ENCODE peak calls at places on chromosomes 6 and 20, in four cellular contexts. X is HCT116, I is cerebellar cortex, Q is H1. K is an unnamed sample.

GRCh38 chr6:19287928-19288327 is 549.2 kb upstream of the ID4 start:
- DNase-seq in X (no peak), I (no peak), Q (no peak), K (no peak)

GRCh38 chr6:44257007-44257752 is at the start of gene SLC35B2:
- DNase-seq in X (no peak), I (peak; percentile 78), Q (no peak), K (peak; percentile 88)

GRCh38 chr6:165987483-165988305 is 180.0 kb downstream of the TBXT start:
- DNase-seq in X (no peak), I (peak; percentile 93), Q (no peak), K (peak; percentile 4)

GRCh38 chr20:45111799-45112471 is 3.0 kb downstream of the WFDC5 start:
- DNase-seq in X (no peak), I (no peak), Q (no peak), K (peak; percentile 34)

GRCh38 chr6:165232277-165232654 is 77.1 kb downstream of the C6orf118 start:
- DNase-seq in X (no peak), I (no peak), Q (no peak), K (no peak)

GRCh38 chr20:15446373-15446772 is 1109.0 kb upstream of the FLRT3 start:
- DNase-seq in X (no peak), I (no peak), Q (no peak), K (peak; percentile 95)

GRCh38 chr6:88870728-88871330 is 92.6 kb downstream of the RNGTT start:
- DNase-seq in X (peak; percentile 29), I (peak; percentile 79), Q (no peak), K (peak; percentile 75)

GRCh38 chr20:51758978-51759544 is 9.1 kb downstream of the ATP9A start:
- DNase-seq in X (no peak), I (no peak), Q (no peak), K (no peak)

GRCh38 chr6:75546401-75546800 is 52.8 kb upstream of the FILIP1 start:
- DNase-seq in X (no peak), I (no peak), Q (no peak), K (peak; percentile 31)

GRCh38 chr6:95917034-95917433 is 98.7 kb upstream of the FUT9 start:
- DNase-seq in X (no peak), I (no peak), Q (no peak), K (no peak)

GRCh38 chr6:126650931-126651330 is 311.0 kb downstream of the CENPW start:
- DNase-seq in X (no peak), I (no peak), Q (no peak), K (no peak)

GRCh38 chr20:61872371-61872900 is 193.2 kb downstream of the TAF4 start:
- DNase-seq in X (no peak), I (no peak), Q (no peak), K (no peak)

GRCh38 chr20:11454966-11455799 is 462.5 kb upstream of the BTBD3 start:
- DNase-seq in X (peak; percentile 90), I (no peak), Q (no peak), K (peak; percentile 82)

GRCh38 chr20:58130574-58130973 is 97.9 kb downstream of the ANKRD60 start:
- DNase-seq in X (no peak), I (no peak), Q (no peak), K (no peak)

GRCh38 chr6:75206338-75207210 is 721 bp upstream of the COL12A1 start:
- DNase-seq in X (no peak), I (no peak), Q (no peak), K (no peak)

GRCh38 chr20:21516180-21516567 is 2.3 kb upstream of the NKX2-2 start:
- DNase-seq in X (no peak), I (no peak), Q (no peak), K (no peak)

GRCh38 chr6:158019416-158019815 is 37.8 kb downstream of the SYNJ2 start:
- DNase-seq in X (no peak), I (no peak), Q (no peak), K (no peak)

GRCh38 chr6:54451516-54451915 is 143.3 kb downstream of the TINAG start:
- DNase-seq in X (no peak), I (no peak), Q (no peak), K (no peak)

GRCh38 chr6:6994796-6995195 is 113.0 kb upstream of the RREB1 start:
- DNase-seq in X (no peak), I (no peak), Q (no peak), K (no peak)

GRCh38 chr6:156427345-156427744 is 349.8 kb upstream of the ARID1B start:
- DNase-seq in X (no peak), I (no peak), Q (no peak), K (peak; percentile 90)

GRCh38 chr6:83125425-83125824 is 58.0 kb downstream of the DOP1A start:
- DNase-seq in X (no peak), I (no peak), Q (no peak), K (no peak)

GRCh38 chr6:159074866-159075265 is 30.1 kb upstream of the TAGAP start:
- DNase-seq in X (no peak), I (peak; percentile 86), Q (no peak), K (no peak)

GRCh38 chr20:63156221-63156671 is 59.7 kb downstream of the YTHDF1 start:
- DNase-seq in X (no peak), I (no peak), Q (no peak), K (no peak)

GRCh38 chr6:158022749-158023596 is 41.3 kb downstream of the SYNJ2 start:
- DNase-seq in X (no peak), I (no peak), Q (no peak), K (no peak)

GRCh38 chr20:34355427-34355826 is 7.6 kb upstream of the ITCH start:
- DNase-seq in X (no peak), I (no peak), Q (no peak), K (no peak)

GRCh38 chr6:144888621-144889020 is 603.5 kb downstream of the UTRN start:
- DNase-seq in X (no peak), I (no peak), Q (no peak), K (no peak)

GRCh38 chr20:23244207-23244915 is 106.2 kb upstream of the NXT1 start:
- DNase-seq in X (no peak), I (no peak), Q (no peak), K (no peak)

GRCh38 chr6:90483116-90483839 is 103.6 kb downstream of the MAP3K7 start:
- DNase-seq in X (no peak), I (no peak), Q (no peak), K (no peak)

GRCh38 chr6:71107935-71108420 is 151.1 kb upstream of the B3GAT2 start:
- DNase-seq in X (peak; percentile 3), I (peak; percentile 7), Q (no peak), K (peak; percentile 63)

GRCh38 chr6:21595951-21596378 is 2.4 kb downstream of the SOX4 start:
- DNase-seq in X (no peak), I (no peak), Q (no peak), K (no peak)

GRCh38 chr6:114108119-114109002 is 137.4 kb upstream of the HDAC2 start:
- DNase-seq in X (peak; percentile 64), I (peak; percentile 58), Q (no peak), K (peak; percentile 80)

GRCh38 chr20:21702553-21703467 is 2.7 kb upstream of the PAX1 start:
- DNase-seq in X (no peak), I (peak; percentile 24), Q (no peak), K (peak; percentile 70)

GRCh38 chr6:162377735-162378134 is 349.8 kb downstream of the PRKN start:
- DNase-seq in X (no peak), I (no peak), Q (no peak), K (no peak)

GRCh38 chr6:141077355-141078333 is 1055.1 kb upstream of the GJE1 start:
- DNase-seq in X (peak; percentile 65), I (peak; percentile 6), Q (peak; percentile 23), K (peak; percentile 9)

GRCh38 chr20:44039147-44039546 is 124.5 kb downstream of the TOX2 start:
- DNase-seq in X (no peak), I (no peak), Q (no peak), K (no peak)